ENCODE peak calls at places on chromosome 22, in five cellular contexts. R, T, X, J and M are unnamed samples.

GRCh38 chr22:22556995-22557925 is 1.8 kb downstream of the PRAME start:
- DNase-seq in R (no peak), T (no peak), X (peak), J (no peak), M (no peak)

GRCh38 chr22:19628038-19628776 is 86.1 kb upstream of the SEPTIN5 start:
- DNase-seq in R (no peak), T (no peak), X (no peak), J (no peak), M (no peak)

GRCh38 chr22:47654922-47655451 is 892.5 kb downstream of the TBC1D22A start:
- DNase-seq in R (no peak), T (no peak), X (no peak), J (no peak), M (no peak)

GRCh38 chr22:24054356-24054755 is 43.3 kb downstream of the CABIN1 start:
- DNase-seq in R (no peak), T (no peak), X (no peak), J (no peak), M (no peak)

GRCh38 chr22:46293591-46294260 is 2.9 kb upstream of the GTSE1 start:
- DNase-seq in R (peak), T (no peak), X (no peak), J (no peak), M (no peak)

GRCh38 chr22:47472636-47473035 is 710.2 kb downstream of the TBC1D22A start:
- DNase-seq in R (no peak), T (no peak), X (no peak), J (no peak), M (no peak)

GRCh38 chr22:19749876-19750275 is 10.7 kb upstream of the TBX1 start:
- DNase-seq in R (no peak), T (no peak), X (no peak), J (no peak), M (no peak)

GRCh38 chr22:20013382-20013871 is 3.2 kb downstream of the ARVCF start:
- DNase-seq in R (peak), T (no peak), X (peak), J (no peak), M (peak)

GRCh38 chr22:33579448-33580093 is 340.7 kb downstream of the LARGE1 start:
- DNase-seq in R (peak), T (peak), X (peak), J (peak), M (peak)

GRCh38 chr22:23270212-23270733 is 90.0 kb downstream of the BCR start:
- DNase-seq in R (no peak), T (no peak), X (no peak), J (no peak), M (no peak)

GRCh38 chr22:44664149-44664548 is 37.9 kb upstream of the PRR5 start:
- DNase-seq in R (peak), T (no peak), X (no peak), J (no peak), M (no peak)

GRCh38 chr22:23068096-23068831 is 2.1 kb upstream of the GNAZ start:
- DNase-seq in R (no peak), T (no peak), X (no peak), J (peak), M (no peak)

GRCh38 chr22:36321797-36322601 is 65.8 kb downstream of the MYH9 start:
- DNase-seq in R (no peak), T (no peak), X (no peak), J (no peak), M (no peak)
- TF ChIP-seq POLR2A in R (no peak), T (no peak), X (no peak), J (no peak), M (no peak)

GRCh38 chr22:17705565-17706450 is 67.3 kb downstream of the BCL2L13 start:
- DNase-seq in R (no peak), T (no peak), X (no peak), J (no peak), M (no peak)
- H3K4me3 ChIP-seq in R (peak), T (peak), X (peak), J (peak), M (peak)

GRCh38 chr22:42929838-42930155 is 72.7 kb upstream of the ARFGAP3 start:
- DNase-seq in R (no peak), T (no peak), X (no peak), J (no peak), M (no peak)

GRCh38 chr22:42930810-42931420 is 73.8 kb upstream of the ARFGAP3 start:
- DNase-seq in R (no peak), T (no peak), X (peak), J (no peak), M (no peak)

GRCh38 chr22:42931421-42932196 is 74.5 kb upstream of the ARFGAP3 start:
- DNase-seq in R (no peak), T (no peak), X (no peak), J (no peak), M (no peak)

GRCh38 chr22:42927966-42928365 is 70.9 kb upstream of the ARFGAP3 start:
- DNase-seq in R (no peak), T (no peak), X (no peak), J (no peak), M (no peak)

DNA sequence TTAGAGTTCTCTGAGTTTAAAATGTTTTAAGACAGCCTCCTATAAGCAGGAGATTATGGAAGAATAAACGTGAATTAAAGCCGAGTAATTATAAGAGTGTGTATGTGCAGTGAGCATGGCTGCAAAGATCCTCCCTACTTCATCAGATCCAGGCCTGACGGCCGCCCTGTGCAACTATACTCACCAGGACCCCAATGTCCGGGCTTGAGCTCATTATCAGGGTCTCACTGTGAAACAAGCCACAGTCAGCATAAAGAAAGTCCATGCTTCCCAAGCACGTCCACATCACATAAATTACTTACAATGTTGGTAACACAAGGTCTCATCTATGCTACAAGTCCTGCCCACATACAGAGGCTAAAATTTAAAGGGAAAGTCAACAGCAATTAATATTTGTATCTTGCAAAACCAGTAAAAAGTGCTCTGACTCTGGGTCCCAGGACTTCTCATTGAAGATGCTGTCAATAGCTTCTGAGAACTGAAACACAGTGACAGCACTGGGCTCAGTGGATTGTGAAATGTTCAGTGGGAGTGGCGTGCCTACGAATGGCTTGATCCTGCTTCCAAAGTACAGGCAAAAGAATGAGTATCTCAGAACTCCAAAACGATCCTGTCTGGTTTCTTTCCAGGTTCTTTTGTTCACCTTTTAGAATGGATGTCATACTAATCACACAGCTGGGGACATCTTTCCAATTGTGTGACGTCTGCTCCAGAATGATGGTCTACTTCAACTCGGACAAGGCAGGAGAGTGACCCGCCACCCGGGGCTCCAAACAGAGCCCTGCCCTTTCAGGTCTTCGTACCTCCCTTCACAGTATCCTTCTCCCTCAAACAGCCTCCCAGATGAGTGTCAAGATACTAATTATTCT is 72.1 kb upstream of the ARFGAP3 start:
- DNase-seq in R (no peak), T (no peak), X (no peak), J (no peak), M (no peak)
- H3K27ac ChIP-seq in R (peak), T (peak), X (no peak), J (peak), M (no peak)

GRCh38 chr22:43526117-43526655 is 114.4 kb downstream of the MPPED1 start:
- DNase-seq in R (no peak), T (no peak), X (no peak), J (no peak), M (no peak)
- TF ChIP-seq POLR2A in R (no peak), T (no peak), X (no peak), J (no peak), M (no peak)

DNA sequence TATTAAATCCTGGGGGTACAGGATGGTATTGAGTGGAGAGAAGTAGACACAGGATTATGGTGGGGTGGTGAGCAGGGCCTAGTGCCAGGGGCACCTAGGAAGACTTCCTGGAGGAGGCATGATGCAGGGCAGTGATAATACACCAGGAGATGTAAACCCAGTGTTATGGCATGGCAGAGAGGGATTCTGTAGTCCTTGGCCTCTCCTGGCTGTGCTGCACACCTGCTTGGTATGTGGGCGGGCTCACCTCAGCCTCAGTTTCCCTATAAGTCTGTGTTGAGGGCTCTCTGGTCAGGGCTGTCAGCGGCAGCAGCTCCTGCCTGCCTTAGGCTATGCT is 2.2 kb downstream of the PDXP start:
- DNase-seq in R (no peak), T (no peak), X (no peak), J (no peak), M (no peak)
- H3K4me3 ChIP-seq in R (peak), T (no peak), X (no peak), J (no peak), M (no peak)

GRCh38 chr22:39367040-39367439 is 17.2 kb downstream of the SYNGR1 start:
- DNase-seq in R (no peak), T (no peak), X (no peak), J (no peak), M (no peak)
- H3K27ac ChIP-seq in R (no peak), T (no peak), X (no peak), J (no peak), M (no peak)

DNA sequence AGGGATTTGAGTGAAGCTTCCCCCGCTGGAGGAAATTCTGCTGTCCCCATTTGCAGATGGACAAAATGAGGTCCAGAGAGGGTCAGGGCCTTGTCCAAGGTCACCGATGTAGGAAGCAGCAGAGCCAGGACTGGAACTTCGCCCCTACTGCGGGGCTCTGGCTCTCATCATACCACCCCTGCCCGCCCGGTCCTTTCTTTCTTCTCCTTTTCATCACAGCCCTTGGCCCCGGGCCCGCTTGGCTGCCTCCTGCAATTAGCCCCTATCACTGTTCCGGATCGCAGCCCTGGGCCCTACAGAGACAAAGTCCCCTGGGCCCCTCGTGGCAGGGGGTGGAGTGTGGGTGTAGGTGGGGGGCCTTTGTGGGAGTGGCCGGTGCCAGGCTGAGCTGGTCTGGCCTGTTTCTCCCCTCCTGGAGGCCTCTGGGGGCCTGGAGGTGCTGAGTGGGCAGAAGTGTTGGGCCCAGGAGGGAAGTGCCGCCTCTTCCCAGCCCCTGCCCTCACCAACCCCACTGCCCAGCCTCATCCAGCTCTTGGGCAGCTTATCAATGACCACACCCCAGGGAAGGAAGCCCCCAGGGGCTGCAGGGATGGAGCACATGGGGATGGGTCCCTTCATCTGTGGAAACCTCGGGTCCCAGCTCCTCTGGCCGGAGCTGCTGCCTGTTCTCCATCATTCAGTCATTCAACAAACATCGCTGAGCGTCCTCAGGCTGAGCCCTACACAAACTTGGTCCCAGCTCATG is 3.4 kb downstream of the EMID1 start:
- DNase-seq in R (no peak), T (no peak), X (no peak), J (no peak), M (no peak)
- TF ChIP-seq POLR2A in R (no peak), T (no peak), X (no peak), J (no peak), M (no peak)